ENCODE peak calls at places on chromosomes 7 and 10, in eight cellular contexts. One of them, this sample, is unnamed.

GRCh38 chr10:69481280-69481679 is 30.0 kb downstream of the TSPAN15 start:
- DNase-seq in NCI-H1105: no peak
- DNase-seq in natural killer cell: no peak
- DNase-seq in fibroblast of mammary gland: no peak
- DNase-seq in KBM-7: peak
- DNase-seq in stimulated activated CD8-positive, alpha-beta memory T cell treated with anti-CD3 and anti-CD28 coated beads, Interleukin-15, amount 100 ng/mL, for 24 hours: no peak
- DNase-seq in M059J: no peak
- DNase-seq in anterior cingulate cortex: no peak
- DNase-seq in this sample: no peak

GRCh38 chr7:93046641-93047040 is 71.1 kb downstream of the SAMD9 start:
- DNase-seq in NCI-H1105: no peak
- DNase-seq in natural killer cell: no peak
- DNase-seq in fibroblast of mammary gland: no peak
- DNase-seq in KBM-7: no peak
- DNase-seq in stimulated activated CD8-positive, alpha-beta memory T cell treated with anti-CD3 and anti-CD28 coated beads, Interleukin-15, amount 100 ng/mL, for 24 hours: no peak
- DNase-seq in M059J: no peak
- DNase-seq in anterior cingulate cortex: no peak
- DNase-seq in this sample: no peak

GRCh38 chr7:83475403-83475802 is 173.5 kb downstream of the SEMA3E start:
- DNase-seq in NCI-H1105: no peak
- DNase-seq in natural killer cell: no peak
- DNase-seq in fibroblast of mammary gland: peak
- DNase-seq in KBM-7: no peak
- DNase-seq in stimulated activated CD8-positive, alpha-beta memory T cell treated with anti-CD3 and anti-CD28 coated beads, Interleukin-15, amount 100 ng/mL, for 24 hours: no peak
- DNase-seq in M059J: peak
- DNase-seq in anterior cingulate cortex: no peak
- DNase-seq in this sample: no peak

GRCh38 chr7:539731-540411 is 20.2 kb upstream of the PDGFA start:
- DNase-seq in NCI-H1105: no peak
- DNase-seq in natural killer cell: no peak
- DNase-seq in fibroblast of mammary gland: peak
- DNase-seq in KBM-7: no peak
- DNase-seq in stimulated activated CD8-positive, alpha-beta memory T cell treated with anti-CD3 and anti-CD28 coated beads, Interleukin-15, amount 100 ng/mL, for 24 hours: no peak
- DNase-seq in M059J: peak
- DNase-seq in anterior cingulate cortex: no peak
- DNase-seq in this sample: no peak

GRCh38 chr7:114048386-114049235 is 129.8 kb upstream of the PPP1R3A start:
- DNase-seq in NCI-H1105: peak
- DNase-seq in natural killer cell: no peak
- DNase-seq in fibroblast of mammary gland: peak
- DNase-seq in KBM-7: peak
- DNase-seq in stimulated activated CD8-positive, alpha-beta memory T cell treated with anti-CD3 and anti-CD28 coated beads, Interleukin-15, amount 100 ng/mL, for 24 hours: no peak
- DNase-seq in M059J: peak
- DNase-seq in anterior cingulate cortex: no peak
- DNase-seq in this sample: no peak

GRCh38 chr10:129963831-129964501 is at the start of gene EBF3:
- DNase-seq in NCI-H1105: peak
- DNase-seq in natural killer cell: peak
- DNase-seq in fibroblast of mammary gland: peak
- DNase-seq in KBM-7: peak
- DNase-seq in stimulated activated CD8-positive, alpha-beta memory T cell treated with anti-CD3 and anti-CD28 coated beads, Interleukin-15, amount 100 ng/mL, for 24 hours: peak
- DNase-seq in M059J: no peak
- DNase-seq in anterior cingulate cortex: no peak
- DNase-seq in this sample: no peak

GRCh38 chr10:59748834-59749233 is 4.4 kb downstream of the MRLN start:
- DNase-seq in NCI-H1105: no peak
- DNase-seq in natural killer cell: no peak
- DNase-seq in fibroblast of mammary gland: peak
- DNase-seq in KBM-7: no peak
- DNase-seq in stimulated activated CD8-positive, alpha-beta memory T cell treated with anti-CD3 and anti-CD28 coated beads, Interleukin-15, amount 100 ng/mL, for 24 hours: no peak
- DNase-seq in M059J: no peak
- DNase-seq in anterior cingulate cortex: no peak
- DNase-seq in this sample: no peak

GRCh38 chr7:80900583-80901576 is 18.0 kb downstream of the SEMA3C start:
- DNase-seq in NCI-H1105: no peak
- DNase-seq in natural killer cell: no peak
- DNase-seq in fibroblast of mammary gland: peak
- DNase-seq in KBM-7: no peak
- DNase-seq in stimulated activated CD8-positive, alpha-beta memory T cell treated with anti-CD3 and anti-CD28 coated beads, Interleukin-15, amount 100 ng/mL, for 24 hours: no peak
- DNase-seq in M059J: peak
- DNase-seq in anterior cingulate cortex: no peak
- DNase-seq in this sample: no peak

GRCh38 chr7:1883031-1883761 is 213.1 kb downstream of the ELFN1 start:
- DNase-seq in NCI-H1105: no peak
- DNase-seq in natural killer cell: no peak
- DNase-seq in fibroblast of mammary gland: peak
- DNase-seq in KBM-7: peak
- DNase-seq in stimulated activated CD8-positive, alpha-beta memory T cell treated with anti-CD3 and anti-CD28 coated beads, Interleukin-15, amount 100 ng/mL, for 24 hours: no peak
- DNase-seq in M059J: peak
- DNase-seq in anterior cingulate cortex: no peak
- DNase-seq in this sample: no peak

GRCh38 chr10:16819026-16819425 is 1.8 kb upstream of the RSU1 start:
- DNase-seq in NCI-H1105: no peak
- DNase-seq in natural killer cell: no peak
- DNase-seq in fibroblast of mammary gland: no peak
- DNase-seq in KBM-7: no peak
- DNase-seq in stimulated activated CD8-positive, alpha-beta memory T cell treated with anti-CD3 and anti-CD28 coated beads, Interleukin-15, amount 100 ng/mL, for 24 hours: no peak
- DNase-seq in M059J: no peak
- DNase-seq in anterior cingulate cortex: no peak
- DNase-seq in this sample: no peak

GRCh38 chr10:71516890-71517289 is 120.2 kb downstream of the CDH23 start:
- DNase-seq in NCI-H1105: no peak
- DNase-seq in natural killer cell: no peak
- DNase-seq in fibroblast of mammary gland: no peak
- DNase-seq in KBM-7: no peak
- DNase-seq in stimulated activated CD8-positive, alpha-beta memory T cell treated with anti-CD3 and anti-CD28 coated beads, Interleukin-15, amount 100 ng/mL, for 24 hours: no peak
- DNase-seq in M059J: peak
- DNase-seq in anterior cingulate cortex: no peak
- DNase-seq in this sample: no peak

GRCh38 chr7:50626286-50626685 is 61.1 kb upstream of the DDC start:
- DNase-seq in NCI-H1105: no peak
- DNase-seq in natural killer cell: no peak
- DNase-seq in fibroblast of mammary gland: no peak
- DNase-seq in KBM-7: no peak
- DNase-seq in stimulated activated CD8-positive, alpha-beta memory T cell treated with anti-CD3 and anti-CD28 coated beads, Interleukin-15, amount 100 ng/mL, for 24 hours: no peak
- DNase-seq in M059J: no peak
- DNase-seq in anterior cingulate cortex: no peak
- DNase-seq in this sample: no peak

GRCh38 chr7:28055161-28055544 is 125.4 kb downstream of the JAZF1 start:
- DNase-seq in NCI-H1105: no peak
- DNase-seq in natural killer cell: no peak
- DNase-seq in fibroblast of mammary gland: no peak
- DNase-seq in KBM-7: no peak
- DNase-seq in stimulated activated CD8-positive, alpha-beta memory T cell treated with anti-CD3 and anti-CD28 coated beads, Interleukin-15, amount 100 ng/mL, for 24 hours: no peak
- DNase-seq in M059J: peak
- DNase-seq in anterior cingulate cortex: no peak
- DNase-seq in this sample: no peak

GRCh38 chr7:29865526-29865925 is 59.2 kb downstream of the WIPF3 start:
- DNase-seq in NCI-H1105: no peak
- DNase-seq in natural killer cell: no peak
- DNase-seq in fibroblast of mammary gland: peak
- DNase-seq in KBM-7: no peak
- DNase-seq in stimulated activated CD8-positive, alpha-beta memory T cell treated with anti-CD3 and anti-CD28 coated beads, Interleukin-15, amount 100 ng/mL, for 24 hours: no peak
- DNase-seq in M059J: peak
- DNase-seq in anterior cingulate cortex: no peak
- DNase-seq in this sample: no peak

GRCh38 chr10:34812771-34813170 is 2.3 kb downstream of the PARD3 start:
- DNase-seq in NCI-H1105: no peak
- DNase-seq in natural killer cell: no peak
- DNase-seq in fibroblast of mammary gland: no peak
- DNase-seq in KBM-7: no peak
- DNase-seq in stimulated activated CD8-positive, alpha-beta memory T cell treated with anti-CD3 and anti-CD28 coated beads, Interleukin-15, amount 100 ng/mL, for 24 hours: no peak
- DNase-seq in M059J: no peak
- DNase-seq in anterior cingulate cortex: no peak
- DNase-seq in this sample: no peak

GRCh38 chr10:14683246-14683645 is 91.5 kb downstream of the FAM107B start:
- DNase-seq in NCI-H1105: no peak
- DNase-seq in natural killer cell: no peak
- DNase-seq in fibroblast of mammary gland: peak
- DNase-seq in KBM-7: no peak
- DNase-seq in stimulated activated CD8-positive, alpha-beta memory T cell treated with anti-CD3 and anti-CD28 coated beads, Interleukin-15, amount 100 ng/mL, for 24 hours: no peak
- DNase-seq in M059J: no peak
- DNase-seq in anterior cingulate cortex: no peak
- DNase-seq in this sample: no peak

GRCh38 chr10:69571618-69572158 is 1.5 kb downstream of the NEUROG3 start:
- DNase-seq in NCI-H1105: no peak
- DNase-seq in natural killer cell: no peak
- DNase-seq in fibroblast of mammary gland: no peak
- DNase-seq in KBM-7: no peak
- DNase-seq in stimulated activated CD8-positive, alpha-beta memory T cell treated with anti-CD3 and anti-CD28 coated beads, Interleukin-15, amount 100 ng/mL, for 24 hours: no peak
- DNase-seq in M059J: no peak
- DNase-seq in anterior cingulate cortex: no peak
- DNase-seq in this sample: no peak

GRCh38 chr7:104487642-104488041 is 159.2 kb downstream of the LHFPL3 start:
- DNase-seq in NCI-H1105: no peak
- DNase-seq in natural killer cell: no peak
- DNase-seq in fibroblast of mammary gland: no peak
- DNase-seq in KBM-7: no peak
- DNase-seq in stimulated activated CD8-positive, alpha-beta memory T cell treated with anti-CD3 and anti-CD28 coated beads, Interleukin-15, amount 100 ng/mL, for 24 hours: no peak
- DNase-seq in M059J: no peak
- DNase-seq in anterior cingulate cortex: no peak
- DNase-seq in this sample: no peak

GRCh38 chr10:79390551-79391229 is 43.4 kb downstream of the PPIF start:
- DNase-seq in NCI-H1105: no peak
- DNase-seq in natural killer cell: peak
- DNase-seq in fibroblast of mammary gland: no peak
- DNase-seq in KBM-7: peak
- DNase-seq in stimulated activated CD8-positive, alpha-beta memory T cell treated with anti-CD3 and anti-CD28 coated beads, Interleukin-15, amount 100 ng/mL, for 24 hours: no peak
- DNase-seq in M059J: no peak
- DNase-seq in anterior cingulate cortex: no peak
- DNase-seq in this sample: no peak

GRCh38 chr10:122854648-122855047 is 9.0 kb upstream of the CUZD1 start:
- DNase-seq in NCI-H1105: no peak
- DNase-seq in natural killer cell: no peak
- DNase-seq in fibroblast of mammary gland: peak
- DNase-seq in KBM-7: no peak
- DNase-seq in stimulated activated CD8-positive, alpha-beta memory T cell treated with anti-CD3 and anti-CD28 coated beads, Interleukin-15, amount 100 ng/mL, for 24 hours: no peak
- DNase-seq in M059J: peak
- DNase-seq in anterior cingulate cortex: no peak
- DNase-seq in this sample: no peak

GRCh38 chr7:4715385-4715770 is 33.3 kb downstream of the FOXK1 start:
- DNase-seq in NCI-H1105: no peak
- DNase-seq in natural killer cell: no peak
- DNase-seq in fibroblast of mammary gland: peak
- DNase-seq in KBM-7: peak
- DNase-seq in stimulated activated CD8-positive, alpha-beta memory T cell treated with anti-CD3 and anti-CD28 coated beads, Interleukin-15, amount 100 ng/mL, for 24 hours: no peak
- DNase-seq in M059J: no peak
- DNase-seq in anterior cingulate cortex: no peak
- DNase-seq in this sample: no peak

GRCh38 chr7:13822678-13823077 is 166.8 kb downstream of the ETV1 start:
- DNase-seq in NCI-H1105: no peak
- DNase-seq in natural killer cell: no peak
- DNase-seq in fibroblast of mammary gland: peak
- DNase-seq in KBM-7: no peak
- DNase-seq in stimulated activated CD8-positive, alpha-beta memory T cell treated with anti-CD3 and anti-CD28 coated beads, Interleukin-15, amount 100 ng/mL, for 24 hours: no peak
- DNase-seq in M059J: peak
- DNase-seq in anterior cingulate cortex: no peak
- DNase-seq in this sample: no peak

GRCh38 chr10:65550761-65551160 is 1375.1 kb upstream of the LRRTM3 start:
- DNase-seq in NCI-H1105: no peak
- DNase-seq in natural killer cell: no peak
- DNase-seq in fibroblast of mammary gland: no peak
- DNase-seq in KBM-7: no peak
- DNase-seq in stimulated activated CD8-positive, alpha-beta memory T cell treated with anti-CD3 and anti-CD28 coated beads, Interleukin-15, amount 100 ng/mL, for 24 hours: no peak
- DNase-seq in M059J: no peak
- DNase-seq in anterior cingulate cortex: no peak
- DNase-seq in this sample: no peak

GRCh38 chr10:77230194-77230593 is 407.4 kb downstream of the KCNMA1 start:
- DNase-seq in NCI-H1105: no peak
- DNase-seq in natural killer cell: no peak
- DNase-seq in fibroblast of mammary gland: peak
- DNase-seq in KBM-7: no peak
- DNase-seq in stimulated activated CD8-positive, alpha-beta memory T cell treated with anti-CD3 and anti-CD28 coated beads, Interleukin-15, amount 100 ng/mL, for 24 hours: no peak
- DNase-seq in M059J: peak
- DNase-seq in anterior cingulate cortex: no peak
- DNase-seq in this sample: no peak

GRCh38 chr7:117001283-117001682 is 48.0 kb downstream of the ST7 start:
- DNase-seq in NCI-H1105: no peak
- DNase-seq in natural killer cell: no peak
- DNase-seq in fibroblast of mammary gland: no peak
- DNase-seq in KBM-7: no peak
- DNase-seq in stimulated activated CD8-positive, alpha-beta memory T cell treated with anti-CD3 and anti-CD28 coated beads, Interleukin-15, amount 100 ng/mL, for 24 hours: no peak
- DNase-seq in M059J: no peak
- DNase-seq in anterior cingulate cortex: no peak
- DNase-seq in this sample: no peak

GRCh38 chr7:139936760-139937310 is 107.8 kb downstream of the TBXAS1 start:
- DNase-seq in NCI-H1105: no peak
- DNase-seq in natural killer cell: no peak
- DNase-seq in fibroblast of mammary gland: peak
- DNase-seq in KBM-7: peak
- DNase-seq in stimulated activated CD8-positive, alpha-beta memory T cell treated with anti-CD3 and anti-CD28 coated beads, Interleukin-15, amount 100 ng/mL, for 24 hours: no peak
- DNase-seq in M059J: peak
- DNase-seq in anterior cingulate cortex: no peak
- DNase-seq in this sample: no peak

GRCh38 chr7:155453296-155454182 is 4.4 kb upstream of the EN2 start:
- DNase-seq in NCI-H1105: no peak
- DNase-seq in natural killer cell: no peak
- DNase-seq in fibroblast of mammary gland: no peak
- DNase-seq in KBM-7: no peak
- DNase-seq in stimulated activated CD8-positive, alpha-beta memory T cell treated with anti-CD3 and anti-CD28 coated beads, Interleukin-15, amount 100 ng/mL, for 24 hours: no peak
- DNase-seq in M059J: no peak
- DNase-seq in anterior cingulate cortex: no peak
- DNase-seq in this sample: no peak

GRCh38 chr7:5476001-5476400 is 52.4 kb upstream of the TNRC18 start:
- DNase-seq in NCI-H1105: no peak
- DNase-seq in natural killer cell: no peak
- DNase-seq in fibroblast of mammary gland: no peak
- DNase-seq in KBM-7: no peak
- DNase-seq in stimulated activated CD8-positive, alpha-beta memory T cell treated with anti-CD3 and anti-CD28 coated beads, Interleukin-15, amount 100 ng/mL, for 24 hours: no peak
- DNase-seq in M059J: no peak
- DNase-seq in anterior cingulate cortex: no peak
- DNase-seq in this sample: no peak

GRCh38 chr7:80600046-80600445 is 38.4 kb upstream of the CD36 start:
- DNase-seq in NCI-H1105: no peak
- DNase-seq in natural killer cell: no peak
- DNase-seq in fibroblast of mammary gland: no peak
- DNase-seq in KBM-7: no peak
- DNase-seq in stimulated activated CD8-positive, alpha-beta memory T cell treated with anti-CD3 and anti-CD28 coated beads, Interleukin-15, amount 100 ng/mL, for 24 hours: no peak
- DNase-seq in M059J: no peak
- DNase-seq in anterior cingulate cortex: no peak
- DNase-seq in this sample: no peak

GRCh38 chr10:82969405-82969804 is 1094.4 kb downstream of the NRG3 start:
- DNase-seq in NCI-H1105: no peak
- DNase-seq in natural killer cell: no peak
- DNase-seq in fibroblast of mammary gland: peak
- DNase-seq in KBM-7: peak
- DNase-seq in stimulated activated CD8-positive, alpha-beta memory T cell treated with anti-CD3 and anti-CD28 coated beads, Interleukin-15, amount 100 ng/mL, for 24 hours: no peak
- DNase-seq in M059J: peak
- DNase-seq in anterior cingulate cortex: no peak
- DNase-seq in this sample: no peak

GRCh38 chr10:132811891-132812481 is 26.0 kb upstream of the NKX6-2 start:
- DNase-seq in NCI-H1105: no peak
- DNase-seq in natural killer cell: no peak
- DNase-seq in fibroblast of mammary gland: no peak
- DNase-seq in KBM-7: no peak
- DNase-seq in stimulated activated CD8-positive, alpha-beta memory T cell treated with anti-CD3 and anti-CD28 coated beads, Interleukin-15, amount 100 ng/mL, for 24 hours: no peak
- DNase-seq in M059J: no peak
- DNase-seq in anterior cingulate cortex: no peak
- DNase-seq in this sample: no peak

GRCh38 chr7:133795061-133795460 is 332.1 kb upstream of the LRGUK start:
- DNase-seq in NCI-H1105: no peak
- DNase-seq in natural killer cell: no peak
- DNase-seq in fibroblast of mammary gland: peak
- DNase-seq in KBM-7: no peak
- DNase-seq in stimulated activated CD8-positive, alpha-beta memory T cell treated with anti-CD3 and anti-CD28 coated beads, Interleukin-15, amount 100 ng/mL, for 24 hours: no peak
- DNase-seq in M059J: no peak
- DNase-seq in anterior cingulate cortex: no peak
- DNase-seq in this sample: no peak

GRCh38 chr7:97959046-97959445 is 30.9 kb downstream of the OCM2 start:
- DNase-seq in NCI-H1105: no peak
- DNase-seq in natural killer cell: no peak
- DNase-seq in fibroblast of mammary gland: no peak
- DNase-seq in KBM-7: no peak
- DNase-seq in stimulated activated CD8-positive, alpha-beta memory T cell treated with anti-CD3 and anti-CD28 coated beads, Interleukin-15, amount 100 ng/mL, for 24 hours: no peak
- DNase-seq in M059J: no peak
- DNase-seq in anterior cingulate cortex: no peak
- DNase-seq in this sample: no peak

GRCh38 chr7:4525884-4526283 is 156.2 kb upstream of the FOXK1 start:
- DNase-seq in NCI-H1105: no peak
- DNase-seq in natural killer cell: no peak
- DNase-seq in fibroblast of mammary gland: no peak
- DNase-seq in KBM-7: no peak
- DNase-seq in stimulated activated CD8-positive, alpha-beta memory T cell treated with anti-CD3 and anti-CD28 coated beads, Interleukin-15, amount 100 ng/mL, for 24 hours: no peak
- DNase-seq in M059J: peak
- DNase-seq in anterior cingulate cortex: no peak
- DNase-seq in this sample: no peak